ENCODE peak calls at places on chromosomes 5 and 9, in ten cellular contexts. I, O, D, Q, A, S, N, C, V and Y are unnamed samples.

GRCh38 chr5:64180661-64181343 is 15.2 kb downstream of the RNF180 start:
- DNase-seq in I (peak), O (no peak), D (no peak), Q (no peak), A (no peak), S (no peak), N (no peak), C (no peak), V (no peak), Y (no peak)

GRCh38 chr5:120062515-120062917 is 401.6 kb upstream of the PRR16 start:
- DNase-seq in I (peak), O (no peak), D (no peak), Q (no peak), A (no peak), S (no peak), N (no peak), C (no peak), V (no peak), Y (no peak)

GRCh38 chr5:98844865-98845264 is 71.4 kb downstream of the RGMB start:
- DNase-seq in I (no peak), O (no peak), D (no peak), Q (no peak), A (no peak), S (no peak), N (no peak), C (no peak), V (no peak), Y (no peak)

GRCh38 chr9:123322771-123323481 is 33.1 kb upstream of the CRB2 start:
- DNase-seq in I (no peak), O (peak), D (no peak), Q (no peak), A (no peak), S (peak), N (no peak), C (no peak), V (no peak), Y (peak)

GRCh38 chr5:371811-372555 is 50.5 kb downstream of the AHRR start:
- DNase-seq in I (no peak), O (peak), D (no peak), Q (no peak), A (no peak), S (no peak), N (peak), C (no peak), V (no peak), Y (peak)

GRCh38 chr5:94983861-94984535 is 300.9 kb downstream of the MCTP1 start:
- DNase-seq in I (peak), O (no peak), D (no peak), Q (no peak), A (no peak), S (no peak), N (no peak), C (no peak), V (no peak), Y (no peak)

GRCh38 chr9:86968258-86968920 is 21.1 kb upstream of the GAS1 start:
- DNase-seq in I (peak), O (no peak), D (no peak), Q (no peak), A (no peak), S (no peak), N (no peak), C (no peak), V (no peak), Y (no peak)

GRCh38 chr5:135990518-135991240 is 35.9 kb upstream of the LECT2 start:
- DNase-seq in I (no peak), O (peak), D (no peak), Q (no peak), A (no peak), S (no peak), N (no peak), C (no peak), V (no peak), Y (no peak)

GRCh38 chr9:5651246-5651645 is 22.3 kb downstream of the RIC1 start:
- DNase-seq in I (no peak), O (no peak), D (no peak), Q (no peak), A (no peak), S (no peak), N (no peak), C (no peak), V (no peak), Y (no peak)

DNA sequence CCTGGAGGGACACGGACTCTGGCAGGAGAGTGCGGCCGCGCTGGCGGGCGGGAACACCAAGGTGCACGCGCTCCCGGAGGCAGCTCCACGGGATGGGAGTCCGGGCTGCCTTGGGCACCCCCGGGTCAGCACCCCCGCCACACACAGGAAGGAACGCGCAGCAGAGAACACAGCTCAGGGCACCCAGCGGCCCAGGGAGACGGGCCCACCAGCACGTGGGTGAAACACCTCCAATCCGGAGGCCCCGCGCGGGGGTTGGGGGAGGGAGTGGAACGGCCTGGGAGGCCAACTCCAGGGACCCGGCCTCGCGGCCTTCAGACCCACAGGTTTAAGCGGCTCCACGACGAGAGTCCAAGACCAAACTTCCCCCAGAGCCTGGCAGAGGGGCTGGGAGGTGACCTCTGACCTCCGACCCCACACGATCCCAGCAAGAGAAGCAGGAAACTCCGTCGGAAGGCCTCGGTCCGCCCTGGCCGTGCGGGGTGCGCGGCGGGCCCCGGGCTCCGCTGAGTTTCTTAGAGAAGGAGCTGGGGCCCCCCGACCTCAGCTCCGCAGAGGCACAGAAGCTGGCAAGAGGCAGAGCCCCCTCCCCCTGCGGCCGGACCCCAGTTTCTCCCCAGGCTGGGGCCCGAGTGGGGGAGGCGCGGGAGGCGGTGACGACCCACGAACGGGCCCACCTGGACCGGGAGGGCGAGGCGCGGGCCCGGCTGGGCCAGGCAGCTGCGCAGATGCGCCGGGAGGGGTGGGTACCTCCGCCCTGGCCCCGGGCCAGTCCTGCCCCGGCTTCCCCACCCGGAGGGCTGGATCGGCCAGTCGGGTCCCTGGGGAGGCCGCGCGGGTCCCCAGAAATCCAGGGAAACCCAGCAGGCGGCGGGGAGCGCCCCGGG is 851 bp downstream of the NACC2 start:
- DNase-seq in I (peak), O (peak), D (no peak), Q (peak), A (peak), S (peak), N (peak), C (peak), V (peak), Y (no peak)
- H3K4me3 ChIP-seq in I (peak), O (peak), D (peak), Q (peak), A (peak), S (peak), N (peak), C (peak), V (peak), Y (no peak)

GRCh38 chr5:33612386-33612785 is 171.6 kb downstream of the TARS1 start:
- DNase-seq in I (peak), O (no peak), D (no peak), Q (no peak), A (no peak), S (no peak), N (no peak), C (no peak), V (no peak), Y (no peak)
- H3K4me3 ChIP-seq in I (no peak), O (no peak), D (no peak), Q (no peak), A (no peak), S (no peak), N (no peak), C (no peak), V (no peak), Y (no peak)

GRCh38 chr5:114055318-114055788 is 306.5 kb upstream of the KCNN2 start:
- DNase-seq in I (peak), O (peak), D (no peak), Q (no peak), A (peak), S (no peak), N (peak), C (peak), V (peak), Y (no peak)
- H3K4me3 ChIP-seq in I (no peak), O (peak), D (no peak), Q (peak), A (peak), S (no peak), N (peak), C (peak), V (peak), Y (no peak)

DNA sequence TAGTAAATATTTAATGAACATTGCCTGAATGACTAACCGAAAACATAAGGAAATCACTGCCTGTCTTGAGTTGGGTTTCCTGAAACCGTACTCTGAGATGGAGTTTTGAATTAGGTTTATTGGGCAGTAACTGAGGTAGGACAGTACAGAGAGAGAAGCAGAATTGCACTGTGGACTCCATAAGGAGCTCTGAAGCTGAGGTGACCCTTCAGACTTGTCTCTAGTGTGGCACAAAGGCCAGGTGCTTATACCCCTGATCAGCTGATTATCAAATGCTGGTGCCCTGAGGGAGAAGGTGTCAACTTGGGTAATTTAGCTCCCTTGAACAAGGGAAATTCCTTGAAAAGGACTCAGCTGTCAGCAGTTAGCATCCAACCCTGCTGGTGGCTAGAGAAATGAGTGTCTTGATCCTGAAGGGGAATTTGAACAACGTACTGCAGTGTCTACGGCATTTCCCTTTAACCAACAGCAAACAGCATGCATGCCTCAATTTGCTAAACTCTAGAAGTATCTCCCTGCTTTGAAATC is 135.0 kb upstream of the SMARCA2 start:
- DNase-seq in I (no peak), O (no peak), D (peak), Q (no peak), A (no peak), S (no peak), N (no peak), C (no peak), V (no peak), Y (no peak)
- H3K4me3 ChIP-seq in I (no peak), O (no peak), D (peak), Q (no peak), A (no peak), S (no peak), N (no peak), C (no peak), V (no peak), Y (no peak)

GRCh38 chr9:23851024-23851629 is 25.1 kb upstream of the ELAVL2 start:
- DNase-seq in I (peak), O (peak), D (no peak), Q (no peak), A (no peak), S (no peak), N (peak), C (no peak), V (no peak), Y (no peak)

GRCh38 chr9:23850242-23851023 is 24.4 kb upstream of the ELAVL2 start:
- DNase-seq in I (no peak), O (peak), D (no peak), Q (no peak), A (no peak), S (no peak), N (no peak), C (no peak), V (no peak), Y (no peak)

DNA sequence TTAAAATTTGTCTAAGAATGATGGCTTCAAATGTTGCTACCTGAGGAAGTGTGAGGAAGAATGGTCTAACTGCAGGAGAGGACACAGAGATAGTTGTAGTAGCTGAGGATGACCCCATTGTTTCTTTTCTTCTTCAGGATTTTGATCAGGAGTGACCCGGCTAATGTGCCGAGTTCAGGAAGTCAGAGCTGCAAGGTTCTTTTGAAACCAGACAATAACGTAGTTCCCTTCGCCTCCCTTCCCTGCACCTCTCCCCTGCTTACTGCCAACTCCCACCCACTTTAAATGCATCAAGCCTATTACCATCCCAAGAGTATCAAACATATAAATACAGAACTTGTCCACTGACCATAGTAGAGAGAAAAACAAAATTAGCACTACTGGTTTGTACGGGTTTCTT is 23.3 kb upstream of the ELAVL2 start:
- DNase-seq in I (no peak), O (peak), D (no peak), Q (no peak), A (no peak), S (no peak), N (no peak), C (no peak), V (no peak), Y (no peak)
- H3K4me3 ChIP-seq in I (no peak), O (peak), D (peak), Q (no peak), A (no peak), S (no peak), N (no peak), C (no peak), V (no peak), Y (no peak)

GRCh38 chr5:2783223-2783622 is 31.7 kb upstream of the IRX2 start:
- DNase-seq in I (peak), O (no peak), D (no peak), Q (no peak), A (no peak), S (no peak), N (no peak), C (no peak), V (no peak), Y (no peak)

GRCh38 chr5:2779459-2779858 is 28.0 kb upstream of the IRX2 start:
- DNase-seq in I (no peak), O (no peak), D (no peak), Q (no peak), A (no peak), S (no peak), N (no peak), C (no peak), V (no peak), Y (no peak)

GRCh38 chr5:2782658-2783057 is 31.2 kb upstream of the IRX2 start:
- DNase-seq in I (no peak), O (no peak), D (no peak), Q (no peak), A (no peak), S (no peak), N (no peak), C (no peak), V (no peak), Y (no peak)

GRCh38 chr5:2776338-2777302 is 25.1 kb upstream of the IRX2 start:
- DNase-seq in I (no peak), O (no peak), D (no peak), Q (no peak), A (no peak), S (no peak), N (no peak), C (no peak), V (no peak), Y (peak)

GRCh38 chr5:2780421-2781171 is 29.1 kb upstream of the IRX2 start:
- DNase-seq in I (no peak), O (peak), D (no peak), Q (no peak), A (no peak), S (no peak), N (peak), C (no peak), V (no peak), Y (no peak)
- H3K4me3 ChIP-seq in I (no peak), O (no peak), D (no peak), Q (no peak), A (no peak), S (no peak), N (no peak), C (no peak), V (no peak), Y (no peak)